ENCODE peak calls at places on chromosomes 2 and 18, in six cellular contexts. One of them, this sample, is unnamed.

GRCh38 chr2:40827371-40827770 is 375.5 kb upstream of the SLC8A1 start:
- DNase-seq in CD8-positive, alpha-beta T cell: no peak
- DNase-seq in GM19239: no peak
- DNase-seq in dorsolateral prefrontal cortex: no peak
- DNase-seq in iPS-NIHi11: no peak
- DNase-seq in HL-60: no peak
- DNase-seq in this sample: no peak

GRCh38 chr2:74497777-74498499 is 1.5 kb downstream of the LBX2 start:
- DNase-seq in iPS-NIHi11: peak; percentile 59
- DNase-seq in CD8-positive, alpha-beta T cell: no peak
- DNase-seq in GM19239: no peak
- DNase-seq in dorsolateral prefrontal cortex: no peak
- DNase-seq in HL-60: no peak
- DNase-seq in this sample: no peak

GRCh38 chr18:908631-909621 is 4.3 kb downstream of the ADCYAP1 start:
- DNase-seq in HL-60: no peak
- DNase-seq in GM19239: peak; percentile 10
- DNase-seq in CD8-positive, alpha-beta T cell: no peak
- DNase-seq in iPS-NIHi11: peak; percentile 47
- DNase-seq in dorsolateral prefrontal cortex: no peak
- DNase-seq in this sample: no peak

GRCh38 chr2:160252278-160252887 is 52.3 kb upstream of the ITGB6 start:
- DNase-seq in CD8-positive, alpha-beta T cell: no peak
- DNase-seq in iPS-NIHi11: peak; percentile 51
- DNase-seq in HL-60: no peak
- DNase-seq in GM19239: no peak
- DNase-seq in dorsolateral prefrontal cortex: no peak
- DNase-seq in this sample: no peak

GRCh38 chr2:96971926-96972444 is 14.4 kb downstream of the FAM178B start:
- DNase-seq in GM19239: no peak
- DNase-seq in CD8-positive, alpha-beta T cell: no peak
- DNase-seq in dorsolateral prefrontal cortex: no peak
- DNase-seq in HL-60: no peak
- DNase-seq in iPS-NIHi11: no peak
- DNase-seq in this sample: no peak

GRCh38 chr2:97738236-97739019 is 25.1 kb downstream of the ZAP70 start:
- DNase-seq in CD8-positive, alpha-beta T cell: no peak
- DNase-seq in dorsolateral prefrontal cortex: no peak
- DNase-seq in iPS-NIHi11: no peak
- DNase-seq in HL-60: no peak
- DNase-seq in GM19239: no peak
- DNase-seq in this sample: no peak

GRCh38 chr2:26572589-26572988 is 68.6 kb downstream of the CIB4 start:
- DNase-seq in HL-60: no peak
- DNase-seq in GM19239: no peak
- DNase-seq in CD8-positive, alpha-beta T cell: no peak
- DNase-seq in dorsolateral prefrontal cortex: no peak
- DNase-seq in iPS-NIHi11: peak; percentile 54
- DNase-seq in this sample: no peak

GRCh38 chr18:26551217-26551708 is 2.9 kb upstream of the KCTD1 start:
- DNase-seq in GM19239: no peak
- DNase-seq in dorsolateral prefrontal cortex: no peak
- DNase-seq in HL-60: no peak
- DNase-seq in iPS-NIHi11: no peak
- DNase-seq in CD8-positive, alpha-beta T cell: no peak
- DNase-seq in this sample: no peak

GRCh38 chr2:200405599-200406298 is 99.3 kb downstream of the SPATS2L start:
- DNase-seq in CD8-positive, alpha-beta T cell: no peak
- DNase-seq in iPS-NIHi11: no peak
- DNase-seq in GM19239: no peak
- DNase-seq in dorsolateral prefrontal cortex: no peak
- DNase-seq in HL-60: no peak
- DNase-seq in this sample: no peak

GRCh38 chr2:28606986-28607441 is 111.2 kb downstream of the PLB1 start:
- DNase-seq in iPS-NIHi11: peak; percentile 55
- DNase-seq in GM19239: no peak
- DNase-seq in dorsolateral prefrontal cortex: no peak
- DNase-seq in HL-60: no peak
- DNase-seq in CD8-positive, alpha-beta T cell: no peak
- DNase-seq in this sample: no peak

GRCh38 chr2:176455865-176456291 is 186.6 kb downstream of the MTX2 start:
- DNase-seq in GM19239: no peak
- DNase-seq in HL-60: no peak
- DNase-seq in dorsolateral prefrontal cortex: no peak
- DNase-seq in iPS-NIHi11: peak; percentile 62
- DNase-seq in CD8-positive, alpha-beta T cell: no peak
- DNase-seq in this sample: peak; percentile 86

This sample was measured in lower leg skin.